ENCODE peak calls at places on chromosomes 2 and 18, in four cellular contexts. One of them, this sample, is unnamed.

GRCh38 chr2:161237397-161238263 is 70.6 kb upstream of the PSMD14 start:
- DNase-seq in HepG2: no peak
- DNase-seq in GM12878: no peak
- DNase-seq in K562: no peak
- DNase-seq in this sample: no peak

GRCh38 chr2:63734510-63734909 is 107.2 kb upstream of the UGP2 start:
- DNase-seq in HepG2: peak
- DNase-seq in GM12878: no peak
- DNase-seq in K562: no peak
- DNase-seq in this sample: no peak

GRCh38 chr2:60365556-60365955 is 187.9 kb downstream of the BCL11A start:
- DNase-seq in HepG2: peak
- DNase-seq in GM12878: no peak
- DNase-seq in K562: no peak
- DNase-seq in this sample: no peak

GRCh38 chr18:79940814-79941472 is 10.5 kb downstream of the SLC66A2 start:
- DNase-seq in HepG2: no peak
- DNase-seq in GM12878: no peak
- DNase-seq in K562: no peak
- DNase-seq in this sample: no peak

GRCh38 chr18:68623342-68623741 is 91.6 kb downstream of the TMX3 start:
- DNase-seq in HepG2: peak
- DNase-seq in GM12878: no peak
- DNase-seq in K562: peak
- DNase-seq in this sample: peak

GRCh38 chr2:134218928-134219707 is 34.8 kb upstream of the MGAT5 start:
- DNase-seq in HepG2: no peak
- DNase-seq in GM12878: no peak
- DNase-seq in K562: no peak
- DNase-seq in this sample: no peak

GRCh38 chr2:161004379-161004778 is 155.8 kb upstream of the TANK start:
- DNase-seq in HepG2: no peak
- DNase-seq in GM12878: no peak
- DNase-seq in K562: no peak
- DNase-seq in this sample: no peak

GRCh38 chr2:200306969-200307811 is 697 bp downstream of the SPATS2L start:
- DNase-seq in HepG2: no peak
- DNase-seq in GM12878: no peak
- DNase-seq in K562: peak
- DNase-seq in this sample: peak

GRCh38 chr2:238818576-238818975 is 29.3 kb upstream of the TWIST2 start:
- DNase-seq in HepG2: no peak
- DNase-seq in GM12878: no peak
- DNase-seq in K562: no peak
- DNase-seq in this sample: no peak

GRCh38 chr2:200735061-200735460 is 76.6 kb upstream of the BZW1 start:
- DNase-seq in HepG2: no peak
- DNase-seq in GM12878: no peak
- DNase-seq in K562: no peak
- DNase-seq in this sample: no peak

GRCh38 chr18:12768622-12769021 is 65.8 kb downstream of the PSMG2 start:
- DNase-seq in HepG2: no peak
- DNase-seq in GM12878: no peak
- DNase-seq in K562: no peak
- DNase-seq in this sample: no peak

GRCh38 chr18:64244571-64244970 is 95.7 kb upstream of the LINC00305 start:
- DNase-seq in HepG2: no peak
- DNase-seq in GM12878: no peak
- DNase-seq in K562: no peak
- DNase-seq in this sample: no peak

GRCh38 chr2:216865658-216866057 is 5.8 kb upstream of the TNP1 start:
- DNase-seq in HepG2: no peak
- DNase-seq in GM12878: no peak
- DNase-seq in K562: no peak
- DNase-seq in this sample: no peak

GRCh38 chr2:103448416-103448815 is 686.6 kb downstream of the TMEM182 start:
- DNase-seq in HepG2: no peak
- DNase-seq in GM12878: no peak
- DNase-seq in K562: no peak
- DNase-seq in this sample: no peak

GRCh38 chr2:118269408-118270051 is 181.3 kb downstream of the INSIG2 start:
- DNase-seq in HepG2: peak
- DNase-seq in GM12878: no peak
- DNase-seq in K562: peak
- DNase-seq in this sample: no peak

DNA sequence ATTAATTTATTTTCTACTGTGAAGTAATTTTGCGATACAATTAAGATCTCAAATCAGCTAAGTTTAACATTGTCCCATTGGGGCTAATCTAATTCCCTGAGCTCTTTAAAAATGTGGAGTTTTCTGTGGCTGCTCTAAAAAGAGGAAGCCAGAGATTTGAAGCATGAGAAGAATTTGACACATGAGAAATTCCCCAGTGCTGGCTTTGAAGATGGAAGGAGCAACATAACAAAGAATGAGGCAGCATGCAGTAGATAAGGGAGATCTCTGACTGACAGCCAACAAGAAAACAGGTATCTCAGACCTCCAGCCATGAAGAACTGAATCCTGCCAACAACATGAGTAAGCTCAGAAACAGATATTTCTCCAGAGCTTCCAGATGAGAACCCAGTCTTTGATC is 308.4 kb downstream of the ZNF804A start:
- DNase-seq in HepG2: no peak
- DNase-seq in GM12878: no peak
- DNase-seq in K562: no peak
- DNase-seq in this sample: no peak
- TF ChIP-seq BHLHE40 in HepG2: no peak
- TF ChIP-seq BHLHE40 in GM12878: no peak
- TF ChIP-seq BHLHE40 in K562: no peak
- TF ChIP-seq BHLHE40 in this sample: no peak

DNA sequence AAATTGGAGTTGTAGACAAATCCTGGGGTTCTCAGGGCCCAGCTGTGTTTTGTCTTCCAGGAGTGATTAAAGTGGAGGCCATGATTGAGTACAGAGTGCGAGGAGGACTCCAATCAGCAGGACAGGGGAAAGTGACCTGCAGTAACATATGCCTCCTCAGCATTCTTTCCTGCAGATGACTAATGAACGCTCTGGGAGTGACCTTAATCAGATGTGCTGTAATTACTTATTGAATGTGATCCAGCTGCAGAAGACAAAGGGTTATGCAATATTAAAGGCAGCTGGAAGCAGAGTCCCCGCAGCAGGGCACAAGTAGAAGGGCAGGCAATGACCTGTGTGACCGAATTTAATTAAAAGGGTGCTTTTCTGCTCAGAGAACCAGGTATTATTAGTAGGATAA is 141.0 kb downstream of the CCBE1 start:
- DNase-seq in HepG2: no peak
- DNase-seq in GM12878: no peak
- DNase-seq in K562: no peak
- DNase-seq in this sample: no peak
- TF ChIP-seq SP1 in HepG2: no peak
- TF ChIP-seq SP1 in GM12878: no peak
- TF ChIP-seq SP1 in K562: no peak
- TF ChIP-seq SP1 in this sample: no peak

GRCh38 chr2:6943523-6943922 is 26.3 kb downstream of the RNF144A start:
- DNase-seq in HepG2: no peak
- DNase-seq in GM12878: no peak
- DNase-seq in K562: no peak
- DNase-seq in this sample: no peak
- TF ChIP-seq TARDBP in HepG2: no peak
- TF ChIP-seq TARDBP in GM12878: no peak
- TF ChIP-seq TARDBP in K562: no peak
- TF ChIP-seq TARDBP in this sample: no peak

GRCh38 chr18:48898521-48898920 is 52.2 kb downstream of the SMAD7 start:
- DNase-seq in HepG2: no peak
- DNase-seq in GM12878: no peak
- DNase-seq in K562: no peak
- DNase-seq in this sample: no peak

GRCh38 chr18:48894799-48895346 is 55.9 kb downstream of the SMAD7 start:
- DNase-seq in HepG2: no peak
- DNase-seq in GM12878: no peak
- DNase-seq in K562: no peak
- DNase-seq in this sample: no peak

GRCh38 chr18:48896326-48896874 is 54.4 kb downstream of the SMAD7 start:
- DNase-seq in HepG2: no peak
- DNase-seq in GM12878: no peak
- DNase-seq in K562: no peak
- DNase-seq in this sample: no peak

GRCh38 chr18:48897531-48897930 is 53.2 kb downstream of the SMAD7 start:
- DNase-seq in HepG2: no peak
- DNase-seq in GM12878: no peak
- DNase-seq in K562: no peak
- DNase-seq in this sample: no peak

DNA sequence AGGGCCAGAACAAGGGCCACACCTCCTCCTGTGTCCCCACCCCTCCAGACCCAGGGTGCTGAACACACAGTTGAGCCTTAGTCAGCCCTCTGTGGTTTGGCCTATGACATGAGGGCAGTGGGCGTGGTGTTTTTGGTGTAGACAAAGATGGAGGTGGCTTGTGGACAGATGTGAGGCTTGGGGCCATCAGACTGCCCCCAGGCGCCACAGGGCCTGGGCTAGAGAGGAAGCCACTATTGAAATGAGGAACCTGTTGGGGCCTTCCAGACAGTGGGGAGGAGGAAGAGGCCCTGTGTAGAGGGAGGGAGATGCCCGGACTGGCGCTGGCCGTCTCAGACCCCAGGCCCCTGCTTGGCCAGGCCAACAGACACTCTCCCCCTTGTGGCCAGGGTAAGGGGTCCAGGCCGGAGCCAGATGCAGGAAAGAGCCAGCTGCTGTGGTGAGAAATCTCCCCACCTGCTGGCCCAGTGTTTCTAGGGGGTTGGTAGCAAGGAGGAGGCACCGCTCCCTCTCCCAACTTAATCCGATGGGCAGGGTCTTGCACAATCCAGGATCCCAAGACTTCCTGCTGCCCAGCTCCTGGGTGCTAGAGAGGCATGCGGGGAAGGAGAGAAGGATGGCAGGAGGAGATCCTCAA is 53.8 kb downstream of the SMAD7 start:
- DNase-seq in HepG2: peak
- DNase-seq in GM12878: peak
- DNase-seq in K562: peak
- DNase-seq in this sample: no peak
- TF ChIP-seq BHLHE40 in HepG2: no peak
- TF ChIP-seq BHLHE40 in GM12878: no peak
- TF ChIP-seq BHLHE40 in K562: no peak
- TF ChIP-seq BHLHE40 in this sample: no peak

GRCh38 chr18:36403896-36404824 is 106.6 kb downstream of the FHOD3 start:
- DNase-seq in HepG2: no peak
- DNase-seq in GM12878: no peak
- DNase-seq in K562: no peak
- DNase-seq in this sample: no peak

GRCh38 chr18:36405611-36406010 is 108.1 kb downstream of the FHOD3 start:
- DNase-seq in HepG2: no peak
- DNase-seq in GM12878: no peak
- DNase-seq in K562: no peak
- DNase-seq in this sample: no peak

GRCh38 chr18:36399055-36399454 is 101.5 kb downstream of the FHOD3 start:
- DNase-seq in HepG2: no peak
- DNase-seq in GM12878: no peak
- DNase-seq in K562: no peak
- DNase-seq in this sample: no peak

GRCh38 chr18:36401462-36401861 is 103.9 kb downstream of the FHOD3 start:
- DNase-seq in HepG2: no peak
- DNase-seq in GM12878: no peak
- DNase-seq in K562: no peak
- DNase-seq in this sample: no peak

GRCh38 chr18:36402765-36403396 is 105.4 kb downstream of the FHOD3 start:
- DNase-seq in HepG2: no peak
- DNase-seq in GM12878: no peak
- DNase-seq in K562: no peak
- DNase-seq in this sample: peak
- TF ChIP-seq SP1 in HepG2: no peak
- TF ChIP-seq SP1 in GM12878: no peak
- TF ChIP-seq SP1 in K562: no peak
- TF ChIP-seq SP1 in this sample: no peak

This sample was measured in HEK293T.